ENCODE peak calls at places on chromosomes 6 and 20, in six cellular contexts. M, X, E, T, H and I are unnamed samples.

GRCh38 chr6:79737172-79737571 is 106.0 kb downstream of the SH3BGRL2 start:
- DNase-seq in M (peak; percentile 1), X (no peak), E (no peak), T (no peak), H (peak; percentile 32), I (no peak)

GRCh38 chr6:25862199-25862598 is 11.8 kb downstream of the SLC17A3 start:
- DNase-seq in M (no peak), X (no peak), E (no peak), T (no peak), H (no peak), I (no peak)

GRCh38 chr6:96014846-96015245 is 928 bp upstream of the FUT9 start:
- DNase-seq in M (no peak), X (no peak), E (no peak), T (no peak), H (no peak), I (no peak)

GRCh38 chr6:28353356-28353755 is 3.6 kb downstream of the ZKSCAN3 start:
- DNase-seq in M (no peak), X (no peak), E (no peak), T (no peak), H (no peak), I (no peak)

GRCh38 chr6:140380371-140381218 is 1006.1 kb upstream of the CITED2 start:
- DNase-seq in M (peak; percentile 50), X (peak; percentile 58), E (no peak), T (no peak), H (no peak), I (no peak)

GRCh38 chr6:24918641-24919403 is 16.9 kb downstream of the RIPOR2 start:
- DNase-seq in M (no peak), X (no peak), E (no peak), T (no peak), H (no peak), I (no peak)

GRCh38 chr6:36563237-36563927 is 16.1 kb upstream of the STK38 start:
- DNase-seq in M (peak; percentile 44), X (no peak), E (no peak), T (no peak), H (no peak), I (no peak)

GRCh38 chr6:78947529-78947928 is 80.2 kb downstream of the IRAK1BP1 start:
- DNase-seq in M (peak; percentile 62), X (no peak), E (peak; percentile 15), T (no peak), H (no peak), I (no peak)

GRCh38 chr6:122202576-122203137 is 196.8 kb upstream of the HSF2 start:
- DNase-seq in M (no peak), X (no peak), E (no peak), T (no peak), H (no peak), I (no peak)

GRCh38 chr20:57022306-57022705 is 244.1 kb downstream of the BMP7 start:
- DNase-seq in M (no peak), X (no peak), E (no peak), T (no peak), H (no peak), I (no peak)
- TF ChIP-seq CTCF in M (no peak), X (no peak), E (no peak), T (no peak), H (no peak), I (no peak)

GRCh38 chr20:63364801-63365585 is 3.8 kb upstream of the CHRNA4 start:
- DNase-seq in M (no peak), X (no peak), E (no peak), T (no peak), H (no peak), I (no peak)
- H3K27me3 ChIP-seq in M (peaks cover 52% of the 10 kb centered on the region), X (peaks cover 13% of the 10 kb centered on the region), E (peaks cover 14% of the 10 kb centered on the region), T (peaks cover 97% of the 10 kb centered on the region), H (peaks cover 18% of the 10 kb centered on the region), I (peaks cover 24% of the 10 kb centered on the region)

DNA sequence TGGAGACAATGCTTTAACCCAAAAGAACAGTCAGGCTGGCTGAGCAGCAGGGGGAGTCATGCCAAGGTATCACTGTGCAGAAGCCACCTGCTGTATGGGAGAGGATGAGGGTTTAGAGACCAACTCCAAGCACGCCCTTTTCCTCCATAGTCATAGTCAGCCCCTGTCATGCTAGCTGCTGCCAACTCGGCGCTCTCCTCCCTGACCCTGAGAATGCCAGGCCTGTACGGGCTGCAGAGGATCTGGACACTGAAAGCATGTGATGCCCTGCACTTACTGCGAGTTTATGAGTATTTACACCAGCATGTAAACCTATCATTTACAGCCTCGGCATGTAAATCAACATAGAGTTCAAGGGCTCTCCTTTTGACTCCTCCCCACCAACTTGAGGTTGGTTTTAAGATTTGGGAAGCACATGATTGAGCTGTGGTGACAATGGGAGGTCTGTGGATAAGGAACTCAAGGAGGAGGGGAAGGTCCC is 11.7 kb upstream of the SCUBE3 start:
- DNase-seq in M (no peak), X (no peak), E (no peak), T (no peak), H (peak; percentile 25), I (no peak)
- TF ChIP-seq CTCF in M (no peak), X (no peak), E (no peak), T (no peak), H (no peak), I (no peak)

DNA sequence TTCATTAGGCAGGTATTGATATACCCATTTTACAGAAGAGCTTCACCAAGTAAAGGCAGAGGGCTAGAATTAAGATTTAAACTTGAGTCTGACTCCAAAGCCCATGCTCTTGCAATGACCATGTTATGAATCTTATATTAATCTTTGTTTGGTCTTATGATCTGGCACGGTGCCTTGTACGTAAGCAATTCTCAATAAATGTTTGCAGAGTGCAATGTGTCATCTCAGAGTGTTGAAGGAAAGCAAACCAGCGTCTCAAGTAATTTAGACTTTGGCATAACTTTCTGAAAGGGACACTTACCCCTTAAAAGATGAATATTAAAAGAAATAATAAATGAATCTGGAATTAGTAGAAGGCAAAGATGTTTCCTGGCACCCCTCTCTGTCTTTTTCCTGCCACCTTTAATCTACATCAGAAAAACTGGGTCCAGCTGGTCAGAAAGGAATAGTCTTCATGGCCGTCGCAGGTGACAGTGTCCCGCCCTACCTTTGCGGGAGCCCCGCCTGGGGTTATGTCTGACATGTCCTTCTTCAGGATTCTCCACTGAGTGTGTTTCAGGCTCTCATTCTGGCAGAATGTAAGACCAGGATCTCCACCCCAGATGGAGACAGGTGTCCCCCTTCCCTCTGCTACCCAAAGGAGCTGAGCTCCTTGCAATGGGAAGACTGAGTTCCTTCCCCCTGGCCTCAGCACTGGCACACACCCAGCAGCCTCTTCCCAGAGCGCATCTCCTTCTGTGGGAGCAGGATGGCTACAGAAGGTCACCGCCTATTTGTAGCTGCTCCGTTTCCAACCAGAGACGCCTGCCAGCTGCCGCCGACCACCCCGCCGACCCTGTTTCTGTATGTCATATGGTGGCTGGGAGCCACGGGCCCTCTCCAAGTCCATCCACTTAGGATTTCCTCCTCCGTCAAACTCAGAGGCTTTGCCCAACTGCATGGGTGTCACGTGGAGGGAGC is 266.3 kb upstream of the ECI2 start:
- DNase-seq in M (peak; percentile 64), X (no peak), E (no peak), T (no peak), H (no peak), I (no peak)
- H3K27me3 ChIP-seq in M (no peaks in the 10 kb centered on the region), X (no peaks in the 10 kb centered on the region), E (no peaks in the 10 kb centered on the region), T (no peaks in the 10 kb centered on the region), H (no peaks in the 10 kb centered on the region), I (no peaks in the 10 kb centered on the region)